ENCODE peak calls at places on chromosomes 11 and 22, in nine cellular contexts. F, E, A, J, Q, I, Y, X and D are unnamed samples. For H3K4me1, the result is how much of the 10 kb centered on the place peaks cover.

GRCh38 chr11:34194576-34195335 is 89.3 kb downstream of the NAT10 start:
- DNase-seq in F (no peak), E (no peak), A (no peak), J (no peak), Q (no peak), I (no peak), Y (no peak), X (no peak), D (no peak)

GRCh38 chr11:8317164-8317563 is 53.5 kb upstream of the LMO1 start:
- DNase-seq in F (peak), E (no peak), A (no peak), J (no peak), Q (no peak), I (no peak), Y (no peak), X (no peak), D (no peak)

GRCh38 chr11:17979770-17980371 is 33.0 kb downstream of the SERGEF start:
- DNase-seq in F (peak), E (peak), A (peak), J (no peak), Q (no peak), I (peak), Y (peak), X (no peak), D (peak)

GRCh38 chr11:31770011-31770410 is 41.1 kb downstream of the PAX6 start:
- DNase-seq in F (no peak), E (no peak), A (no peak), J (no peak), Q (no peak), I (no peak), Y (no peak), X (no peak), D (no peak)

GRCh38 chr11:17596711-17597110 is 49.7 kb downstream of the OTOG start:
- DNase-seq in F (no peak), E (no peak), A (no peak), J (no peak), Q (no peak), I (no peak), Y (no peak), X (peak), D (no peak)

GRCh38 chr22:45481661-45482060 is 21.0 kb upstream of the FBLN1 start:
- DNase-seq in F (no peak), E (no peak), A (no peak), J (no peak), Q (no peak), I (no peak), Y (no peak), X (no peak), D (no peak)

GRCh38 chr22:45429921-45430775 is 16.7 kb downstream of the RIBC2 start:
- DNase-seq in F (no peak), E (no peak), A (no peak), J (no peak), Q (no peak), I (no peak), Y (no peak), X (peak), D (no peak)

GRCh38 chr22:44719586-44720368 is 17.8 kb downstream of the PRR5 start:
- DNase-seq in F (no peak), E (no peak), A (no peak), J (no peak), Q (peak), I (no peak), Y (no peak), X (no peak), D (no peak)

GRCh38 chr11:79857404-79857803 is 416.6 kb upstream of the TENM4 start:
- DNase-seq in F (no peak), E (no peak), A (no peak), J (no peak), Q (no peak), I (no peak), Y (no peak), X (no peak), D (no peak)

GRCh38 chr11:79348976-79349682 is 91.7 kb downstream of the TENM4 start:
- DNase-seq in F (no peak), E (no peak), A (no peak), J (no peak), Q (no peak), I (no peak), Y (no peak), X (no peak), D (no peak)

GRCh38 chr11:6563121-6563619 is 40.2 kb downstream of the RRP8 start:
- DNase-seq in F (no peak), E (no peak), A (no peak), J (no peak), Q (no peak), I (no peak), Y (no peak), X (no peak), D (no peak)

GRCh38 chr11:13140028-13140870 is 131.1 kb downstream of the RASSF10 start:
- DNase-seq in F (peak), E (no peak), A (peak), J (no peak), Q (no peak), I (no peak), Y (no peak), X (no peak), D (no peak)

GRCh38 chr11:119441898-119442243 is 18.9 kb upstream of the THY1 start:
- DNase-seq in F (no peak), E (peak), A (no peak), J (no peak), Q (no peak), I (no peak), Y (no peak), X (no peak), D (no peak)
- H3K4me1 ChIP-seq in F (under half), E (half or more), A (under half), J (under half), Q (under half), I (under half), Y (under half), X (under half), D (under half)

GRCh38 chr22:30261134-30261533 is 5.5 kb downstream of the OSM start:
- DNase-seq in F (no peak), E (no peak), A (peak), J (no peak), Q (no peak), I (no peak), Y (no peak), X (no peak), D (no peak)

GRCh38 chr22:30262112-30262511 is 4.5 kb downstream of the OSM start:
- DNase-seq in F (no peak), E (no peak), A (no peak), J (no peak), Q (no peak), I (no peak), Y (no peak), X (no peak), D (no peak)

GRCh38 chr22:30265131-30265720 is 1.4 kb downstream of the OSM start:
- DNase-seq in F (no peak), E (no peak), A (no peak), J (no peak), Q (no peak), I (no peak), Y (no peak), X (no peak), D (no peak)

GRCh38 chr22:30263883-30264282 is 2.8 kb downstream of the OSM start:
- DNase-seq in F (no peak), E (no peak), A (no peak), J (no peak), Q (no peak), I (no peak), Y (no peak), X (no peak), D (no peak)

GRCh38 chr22:30262917-30263741 is 3.5 kb downstream of the OSM start:
- DNase-seq in F (peak), E (peak), A (peak), J (no peak), Q (peak), I (peak), Y (peak), X (peak), D (peak)
- H3K4me1 ChIP-seq in F (under half), E (under half), A (half or more), J (under half), Q (under half), I (half or more), Y (under half), X (under half), D (under half)

GRCh38 chr11:114166389-114166788 is 106.9 kb downstream of the ZBTB16 start:
- DNase-seq in F (no peak), E (no peak), A (no peak), J (no peak), Q (no peak), I (no peak), Y (no peak), X (no peak), D (no peak)
- H3K4me1 ChIP-seq in F (under half), E (under half), A (under half), J (half or more), Q (half or more), I (half or more), Y (under half), X (under half), D (half or more)

GRCh38 chr22:17097701-17098100 is 12.9 kb downstream of the IL17RA start:
- DNase-seq in F (no peak), E (no peak), A (no peak), J (no peak), Q (no peak), I (no peak), Y (no peak), X (peak), D (no peak)
- H3K4me1 ChIP-seq in F (under half), E (under half), A (under half), J (under half), Q (under half), I (under half), Y (under half), X (under half), D (half or more)

DNA sequence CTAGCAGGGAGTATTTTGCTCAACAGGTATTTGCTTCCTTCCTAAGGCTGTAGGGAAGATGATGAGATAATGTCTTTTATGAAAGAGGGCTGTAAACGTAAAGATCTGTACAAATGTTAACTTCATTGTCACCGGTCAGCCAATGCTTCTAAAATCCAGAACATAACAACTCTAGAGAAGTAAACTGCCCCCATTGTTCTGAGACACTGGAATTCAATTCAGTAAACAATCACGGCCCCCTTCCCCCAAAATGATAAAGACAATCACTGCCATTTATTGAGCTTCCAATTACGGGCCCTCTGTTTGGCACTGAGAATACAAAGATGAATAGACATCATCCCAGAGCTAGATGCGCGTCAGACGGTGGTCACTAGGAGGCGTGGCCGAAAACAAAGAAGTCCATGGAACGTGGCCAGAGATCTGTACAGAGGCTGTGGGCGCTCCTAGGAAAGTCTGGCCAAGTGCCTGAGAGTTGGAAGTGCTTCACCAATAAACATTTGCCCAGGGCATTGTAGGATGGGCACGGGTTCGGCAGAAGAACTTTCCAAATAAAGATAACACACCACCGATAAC is 576 bp downstream of the TMEM258 start:
- DNase-seq in F (peak), E (peak), A (peak), J (no peak), Q (peak), I (no peak), Y (peak), X (peak), D (peak)
- H3K4me1 ChIP-seq in F (under half), E (under half), A (under half), J (under half), Q (under half), I (under half), Y (under half), X (under half), D (under half)

GRCh38 chr11:69299572-69299971 is 5.6 kb downstream of the MYEOV start:
- DNase-seq in F (no peak), E (peak), A (no peak), J (no peak), Q (no peak), I (no peak), Y (no peak), X (no peak), D (no peak)

GRCh38 chr11:69297225-69297925 is 3.4 kb downstream of the MYEOV start:
- DNase-seq in F (peak), E (peak), A (peak), J (peak), Q (peak), I (peak), Y (peak), X (peak), D (peak)

GRCh38 chr11:69297926-69298777 is 4.2 kb downstream of the MYEOV start:
- DNase-seq in F (peak), E (peak), A (peak), J (peak), Q (peak), I (peak), Y (peak), X (peak), D (peak)

GRCh38 chr11:69300124-69301032 is 6.4 kb downstream of the MYEOV start:
- DNase-seq in F (no peak), E (peak), A (peak), J (no peak), Q (no peak), I (no peak), Y (no peak), X (no peak), D (no peak)

DNA sequence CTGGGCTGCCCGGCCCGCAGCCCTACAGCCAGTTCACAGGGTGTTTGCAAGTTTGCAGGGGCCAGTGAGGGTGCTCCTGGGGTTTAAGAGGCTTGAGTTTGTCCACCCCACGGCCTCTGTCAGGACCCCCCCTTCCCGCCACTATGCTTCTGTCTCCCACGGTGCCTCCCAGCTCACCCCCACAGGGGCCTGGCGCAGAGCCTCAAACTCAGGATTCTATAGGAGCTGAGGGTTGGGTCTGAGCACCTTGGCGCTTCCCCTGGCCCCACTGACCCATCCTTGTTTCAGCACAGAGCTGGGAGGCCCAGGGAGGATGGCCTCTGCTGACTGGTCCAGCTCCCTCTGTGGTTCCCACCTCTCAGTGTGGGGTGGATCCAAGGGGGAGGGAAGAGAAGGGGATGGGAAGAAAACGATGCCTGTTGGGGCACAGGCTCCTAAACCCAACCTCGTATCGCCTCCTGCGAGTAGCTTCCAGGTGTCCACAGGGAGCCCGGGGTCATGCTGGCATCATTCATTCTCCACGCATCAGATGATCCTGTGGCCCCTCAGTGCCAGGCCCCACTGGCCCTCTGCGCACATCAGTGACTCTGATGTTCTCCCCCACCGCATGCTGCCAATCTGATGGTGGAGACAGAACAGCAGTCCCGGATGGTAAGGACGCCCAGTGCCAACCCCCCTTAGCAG is 5.0 kb downstream of the MYEOV start:
- DNase-seq in F (no peak), E (no peak), A (peak), J (no peak), Q (no peak), I (no peak), Y (no peak), X (no peak), D (no peak)
- H3K4me1 ChIP-seq in F (under half), E (under half), A (half or more), J (half or more), Q (half or more), I (under half), Y (under half), X (under half), D (half or more)